ENCODE peak calls at places on chromosomes 1 and 21, in ten cellular contexts. C is psoas muscle; B is epithelial cell of esophagus; L is SHP77 treated with DMSO at 0.1 percent for 48 hours; S is WTC11; V is DMS 273 treated with DMSO at 0.1 percent for 48 hours; W is AG09319; J is GM06990; D is CD8-positive, alpha-beta memory T cell; T is fibroblast of the aortic adventitia. P is an unnamed sample.

GRCh38 chr1:34787461-34788420 is 5.1 kb upstream of the GJA4 start:
- DNase-seq in C (no peak), L (no peak), J (no peak), T (peak), B (peak), W (no peak), D (no peak), S (peak), V (no peak), P (no peak)

GRCh38 chr1:212618466-212619210 is 10.1 kb downstream of the ATF3 start:
- DNase-seq in D (no peak), L (no peak), J (no peak), W (no peak), C (no peak), T (no peak), B (no peak), S (no peak), V (no peak), P (no peak)

GRCh38 chr21:46557469-46557868 is 47.4 kb downstream of the S100B start:
- DNase-seq in V (no peak), T (no peak), J (no peak), L (no peak), W (no peak), S (no peak), C (no peak), B (no peak), D (no peak), P (no peak)

GRCh38 chr1:206579747-206580437 is 32.4 kb downstream of the EIF2D start:
- DNase-seq in C (peak), D (peak), S (no peak), L (no peak), T (peak), V (no peak), B (no peak), W (no peak), J (peak), P (no peak)

GRCh38 chr21:34971656-34972055 is 77.4 kb downstream of the RUNX1 start:
- DNase-seq in T (no peak), W (no peak), L (no peak), J (no peak), C (no peak), B (no peak), V (no peak), D (no peak), S (no peak), P (no peak)

GRCh38 chr1:174964261-174964984 is 35.3 kb upstream of the CACYBP start:
- DNase-seq in L (no peak), J (no peak), V (no peak), W (no peak), B (peak), D (peak), S (no peak), C (no peak), T (peak), P (no peak)

GRCh38 chr1:91704746-91705145 is 181.2 kb downstream of the TGFBR3 start:
- DNase-seq in T (no peak), D (no peak), B (no peak), J (no peak), C (no peak), W (no peak), V (no peak), S (no peak), L (no peak), P (no peak)

GRCh38 chr1:230277201-230277771 is 148.8 kb downstream of the PGBD5 start:
- DNase-seq in C (no peak), V (no peak), J (no peak), S (peak), B (no peak), T (no peak), L (no peak), W (no peak), D (peak), P (no peak)

GRCh38 chr1:180482425-180483275 is 19.7 kb downstream of the ACBD6 start:
- DNase-seq in J (no peak), C (no peak), V (peak), T (peak), W (peak), S (no peak), D (peak), B (peak), L (peak), P (peak)

GRCh38 chr1:226633541-226634155 is 85.1 kb downstream of the STUM start:
- DNase-seq in C (no peak), W (no peak), D (no peak), S (no peak), B (no peak), T (no peak), L (no peak), V (no peak), J (no peak), P (no peak)

GRCh38 chr1:163361123-163361934 is 39.6 kb downstream of the NUF2 start:
- DNase-seq in B (peak), J (no peak), W (no peak), L (peak), T (peak), C (no peak), V (peak), S (peak), D (no peak), P (peak)